ENCODE peak calls at places on chromosomes 7 and 10, in ten cellular contexts. N is H9, B is Peyer's patch, D is left ventricle myocardium inferior, K is tibial nerve, Q is spleen, O is heart right ventricle, V is heart left ventricle, R is OCI-LY7, F is gastrocnemius medialis. X is an unnamed sample. For H3K4me1, the result is how much of the 10 kb centered on the place peaks cover.

GRCh38 chr10:62248465-62248864 is 20.2 kb downstream of the RTKN2 start:
- DNase-seq in N (no peak), B (no peak), D (no peak), K (no peak), Q (no peak), O (no peak), V (no peak), R (peak), F (no peak), X (no peak)

GRCh38 chr7:149883452-149883861 is 9.7 kb downstream of the ATP6V0E2 start:
- DNase-seq in N (peak), B (peak), D (peak), K (no peak), Q (no peak), O (peak), V (peak), R (peak), F (no peak), X (peak)

GRCh38 chr10:128077155-128077875 is 48.9 kb downstream of the MKI67 start:
- DNase-seq in N (peak), B (no peak), D (no peak), K (no peak), Q (peak), O (no peak), V (no peak), R (no peak), F (no peak), X (peak)

GRCh38 chr7:134966691-134967090 is 19.6 kb upstream of the AGBL3 start:
- DNase-seq in N (no peak), B (no peak), D (no peak), K (no peak), Q (no peak), O (no peak), V (no peak), R (no peak), F (no peak), X (no peak)

GRCh38 chr7:73774923-73775322 is 4.9 kb upstream of the CLDN3 start:
- DNase-seq in N (no peak), B (no peak), D (no peak), K (no peak), Q (no peak), O (no peak), V (no peak), R (no peak), F (no peak), X (no peak)

GRCh38 chr7:70040971-70041766 is 442.9 kb downstream of the AUTS2 start:
- DNase-seq in N (no peak), B (no peak), D (no peak), K (no peak), Q (no peak), O (no peak), V (no peak), R (peak), F (no peak), X (no peak)

GRCh38 chr7:45189151-45189970 is 31.8 kb downstream of the RAMP3 start:
- DNase-seq in N (no peak), B (no peak), D (no peak), K (no peak), Q (peak), O (no peak), V (no peak), R (no peak), F (no peak), X (no peak)

GRCh38 chr10:78338717-78339116 is 305.1 kb downstream of the RPS24 start:
- DNase-seq in N (no peak), B (no peak), D (no peak), K (no peak), Q (no peak), O (no peak), V (no peak), R (no peak), F (no peak), X (no peak)

DNA sequence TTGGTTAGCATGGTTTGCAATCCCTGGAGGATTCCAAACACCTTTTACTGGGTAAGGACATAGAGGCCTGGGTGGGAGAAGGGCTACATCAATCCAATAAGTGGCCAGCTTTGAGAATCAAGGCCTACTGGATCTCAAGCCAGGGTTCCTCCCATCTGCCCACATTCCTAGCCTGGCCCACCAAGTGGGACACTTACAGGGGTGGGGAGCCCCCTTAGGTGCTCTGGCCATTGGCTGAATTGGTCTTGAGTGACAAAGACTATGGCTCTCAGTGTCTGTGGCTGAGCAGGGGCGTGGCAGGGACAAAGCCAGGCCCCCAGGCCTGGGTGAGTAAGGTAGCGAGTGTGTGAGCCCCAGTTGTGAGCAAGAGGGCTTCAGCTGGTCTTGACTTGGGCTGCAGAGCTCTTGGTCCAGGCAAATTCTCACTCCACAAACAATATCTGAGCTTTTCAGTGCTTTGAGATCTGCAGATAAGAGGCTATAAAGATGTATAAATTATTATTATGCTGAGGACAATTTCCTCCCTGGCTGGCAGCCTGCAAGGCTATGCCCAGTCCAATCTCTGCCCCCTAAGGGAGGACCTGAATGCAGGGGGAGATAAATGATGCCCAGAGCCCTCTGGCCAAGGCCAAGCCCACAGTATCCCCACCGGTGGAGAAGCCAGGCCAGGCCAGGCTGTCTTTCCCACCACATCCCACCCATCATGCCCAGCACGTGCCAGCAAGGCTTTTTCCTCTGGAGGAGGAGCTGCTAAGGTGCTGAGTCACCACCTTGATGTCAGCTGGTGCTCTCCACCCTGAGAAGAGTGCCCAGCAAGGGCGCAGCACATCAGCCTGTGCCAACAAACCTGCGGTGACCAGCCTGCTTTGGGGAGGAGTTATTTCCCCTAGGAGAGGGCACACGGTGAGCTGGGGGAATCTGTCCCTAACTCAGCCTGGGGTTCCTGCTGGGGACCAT is 80.7 kb upstream of the DUSP5 start:
- DNase-seq in N (no peak), B (peak), D (no peak), K (no peak), Q (no peak), O (no peak), V (no peak), R (no peak), F (no peak), X (no peak)
- H3K4me1 ChIP-seq in N (under half), B (under half), D (under half), K (under half), Q (under half), O (under half), V (under half), R (half or more), F (under half), X (under half)

DNA sequence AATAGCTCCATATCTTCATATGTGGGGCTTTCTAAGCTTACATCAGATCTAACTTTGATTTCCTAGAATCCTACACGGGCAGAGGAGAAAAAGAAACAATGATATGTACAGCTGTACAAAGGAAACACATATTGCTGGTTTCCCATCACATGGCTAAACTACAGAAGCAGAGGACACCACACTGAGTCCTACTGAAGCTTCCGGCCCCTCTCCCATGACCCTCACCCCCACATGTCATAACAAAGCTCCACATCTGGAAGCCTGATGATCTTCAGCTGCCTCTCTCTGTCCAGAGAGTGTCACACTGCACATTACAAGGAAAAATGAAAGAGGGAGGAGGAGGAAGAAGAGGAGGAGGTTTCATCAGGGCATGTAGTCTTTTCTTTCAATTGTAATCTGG is 14.0 kb downstream of the SLC16A12 start:
- DNase-seq in N (no peak), B (no peak), D (no peak), K (no peak), Q (no peak), O (no peak), V (peak), R (no peak), F (no peak), X (no peak)
- H3K4me1 ChIP-seq in N (under half), B (under half), D (half or more), K (half or more), Q (under half), O (under half), V (under half), R (under half), F (under half), X (under half)

GRCh38 chr10:116208999-116209398 is 64.0 kb downstream of the GFRA1 start:
- DNase-seq in N (no peak), B (no peak), D (no peak), K (no peak), Q (no peak), O (no peak), V (no peak), R (no peak), F (no peak), X (no peak)

GRCh38 chr10:116215651-116216050 is 57.4 kb downstream of the GFRA1 start:
- DNase-seq in N (no peak), B (no peak), D (no peak), K (no peak), Q (no peak), O (no peak), V (no peak), R (no peak), F (no peak), X (no peak)

GRCh38 chr10:116212756-116213155 is 60.2 kb downstream of the GFRA1 start:
- DNase-seq in N (no peak), B (no peak), D (no peak), K (no peak), Q (no peak), O (no peak), V (no peak), R (no peak), F (no peak), X (no peak)

GRCh38 chr10:116210588-116211346 is 62.2 kb downstream of the GFRA1 start:
- DNase-seq in N (no peak), B (no peak), D (no peak), K (no peak), Q (no peak), O (no peak), V (no peak), R (no peak), F (no peak), X (no peak)

DNA sequence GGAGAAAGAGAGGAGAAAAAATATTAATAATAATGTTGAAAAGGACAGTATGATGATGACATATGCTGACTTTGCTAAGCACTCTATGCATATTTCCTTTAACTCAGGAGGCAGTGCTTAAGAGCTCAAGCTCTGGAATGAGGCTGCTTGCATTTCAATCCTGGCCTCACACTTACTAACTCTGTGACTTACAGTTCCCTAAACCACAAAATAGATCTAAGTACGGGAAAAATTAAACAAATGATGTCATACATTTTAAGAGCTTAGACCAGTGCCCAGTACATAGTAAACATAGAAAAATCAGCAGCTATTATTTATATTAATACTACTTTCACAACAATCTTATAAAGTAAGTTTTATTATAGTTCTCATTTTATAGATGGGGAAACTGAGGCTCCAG is 61.3 kb downstream of the GFRA1 start:
- DNase-seq in N (no peak), B (no peak), D (no peak), K (no peak), Q (no peak), O (no peak), V (no peak), R (no peak), F (no peak), X (no peak)
- H3K4me1 ChIP-seq in N (under half), B (under half), D (under half), K (under half), Q (under half), O (under half), V (under half), R (under half), F (under half), X (under half)

DNA sequence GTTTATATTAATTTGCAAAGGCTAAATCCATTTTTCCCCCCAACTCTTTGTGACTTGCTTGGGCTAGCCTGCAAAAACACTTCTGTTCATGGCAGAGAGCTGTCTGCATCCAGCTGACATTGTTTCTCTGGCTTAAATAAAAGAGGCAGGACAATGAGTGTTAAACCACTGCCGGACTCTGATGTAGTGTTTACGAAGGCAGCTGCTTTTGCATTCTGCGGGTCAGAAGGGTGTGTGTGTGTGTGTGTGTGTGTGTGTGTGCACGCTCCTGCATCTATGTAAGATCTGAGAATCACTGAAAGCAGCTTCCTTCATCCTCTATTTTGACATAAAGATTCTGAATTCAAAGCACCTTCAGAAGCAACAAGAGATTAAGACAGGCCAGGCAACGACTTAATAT is 28.3 kb downstream of the NRP1 start:
- DNase-seq in N (no peak), B (no peak), D (no peak), K (no peak), Q (no peak), O (no peak), V (no peak), R (no peak), F (no peak), X (no peak)
- H3K4me1 ChIP-seq in N (under half), B (under half), D (half or more), K (half or more), Q (under half), O (half or more), V (under half), R (under half), F (half or more), X (under half)

GRCh38 chr10:95793401-95794045 is 37.6 kb downstream of the ENTPD1 start:
- DNase-seq in N (no peak), B (no peak), D (no peak), K (no peak), Q (no peak), O (no peak), V (no peak), R (no peak), F (no peak), X (no peak)
- H3K4me1 ChIP-seq in N (under half), B (under half), D (under half), K (under half), Q (under half), O (half or more), V (under half), R (under half), F (under half), X (under half)

GRCh38 chr10:130507461-130507860 is 371.3 kb downstream of the GLRX3 start:
- DNase-seq in N (no peak), B (no peak), D (no peak), K (no peak), Q (no peak), O (no peak), V (no peak), R (no peak), F (no peak), X (no peak)
- H3K4me1 ChIP-seq in N (under half), B (under half), D (under half), K (under half), Q (under half), O (under half), V (under half), R (under half), F (under half), X (under half)

GRCh38 chr10:49166804-49167628 is 21.2 kb downstream of the TMEM273 start:
- DNase-seq in N (no peak), B (no peak), D (no peak), K (no peak), Q (no peak), O (no peak), V (no peak), R (no peak), F (no peak), X (no peak)
- H3K4me1 ChIP-seq in N (under half), B (under half), D (under half), K (under half), Q (under half), O (under half), V (under half), R (under half), F (under half), X (under half)